ENCODE peak calls at places on chromosomes 7 and 10, in ten cellular contexts. T is body of pancreas, X is OCI-LY7, K is HCT116, Y is upper lobe of right lung, W is colonic mucosa, M is tibial artery, H is IMR-90, Z is uterus, I is heart right ventricle. S is an unnamed sample. For H3K4me1, the result is how much of the 10 kb centered on the place peaks cover.

GRCh38 chr10:63798599-63799498 is 277.6 kb downstream of the REEP3 start:
- DNase-seq in Y (no peak), H (peak), I (peak), W (peak), T (peak), Z (peak), X (no peak), M (peak), K (no peak), S (peak)

GRCh38 chr10:11505636-11506035 is 105.8 kb downstream of the USP6NL start:
- DNase-seq in K (no peak), W (no peak), I (no peak), Z (no peak), Y (no peak), M (no peak), H (no peak), X (no peak), T (no peak), S (no peak)

GRCh38 chr10:30583778-30584415 is 45.7 kb downstream of the LYZL2 start:
- DNase-seq in T (peak), M (peak), I (peak), H (peak), X (peak), K (peak), Z (peak), Y (no peak), W (peak), S (no peak)

GRCh38 chr7:99270702-99271101 is 1.9 kb upstream of the MYH16 start:
- DNase-seq in M (no peak), X (no peak), W (peak), T (peak), Z (no peak), K (no peak), Y (no peak), H (no peak), I (no peak), S (no peak)

GRCh38 chr10:2760736-2761135 is 306.6 kb upstream of the PFKP start:
- DNase-seq in K (no peak), Z (no peak), Y (no peak), M (no peak), H (no peak), X (peak), I (no peak), W (no peak), T (no peak), S (no peak)

GRCh38 chr10:119041332-119041731 is 11.8 kb downstream of the NANOS1 start:
- DNase-seq in M (no peak), I (no peak), T (no peak), X (no peak), H (no peak), K (no peak), Y (no peak), Z (no peak), W (no peak), S (no peak)

GRCh38 chr7:127979113-127979727 is 52.0 kb downstream of the LRRC4 start:
- DNase-seq in H (no peak), I (no peak), T (no peak), M (no peak), Y (no peak), K (no peak), W (no peak), X (no peak), Z (no peak), S (no peak)

GRCh38 chr10:60901561-60902235 is 42.3 kb downstream of the RHOBTB1 start:
- DNase-seq in I (peak), Y (no peak), Z (no peak), W (no peak), K (no peak), M (peak), H (no peak), X (no peak), T (peak), S (no peak)

GRCh38 chr10:106941297-106942034 is 223.0 kb downstream of the SORCS1 start:
- DNase-seq in W (no peak), Z (no peak), T (peak), X (no peak), K (no peak), I (no peak), H (no peak), Y (no peak), M (no peak), S (no peak)

GRCh38 chr10:84336406-84336805 is 8.0 kb downstream of the CCSER2 start:
- DNase-seq in H (no peak), W (no peak), M (no peak), I (no peak), K (no peak), T (no peak), Y (no peak), X (no peak), Z (no peak), S (no peak)
- H3K4me1 ChIP-seq in H (under half), W (under half), M (under half), I (half or more), K (under half), T (under half), Y (under half), X (under half), Z (under half), S (under half)

DNA sequence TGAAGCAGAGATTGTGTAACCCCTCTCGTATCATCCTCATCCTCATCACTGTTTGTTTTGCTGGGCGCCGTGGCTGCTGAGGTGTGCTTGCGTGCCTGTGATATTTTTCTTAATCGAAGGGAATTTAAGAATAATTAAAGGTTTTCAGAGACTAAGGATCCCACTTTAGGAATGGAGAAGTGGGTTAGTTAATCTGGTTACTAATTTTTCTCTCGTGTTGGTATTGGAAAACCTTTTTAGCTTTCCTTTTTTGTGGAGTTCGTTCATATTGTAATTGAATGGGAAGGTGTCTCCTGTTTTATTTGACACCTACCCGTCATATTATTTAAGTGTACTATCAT is 1.3 kb downstream of the UBN2 start:
- DNase-seq in H (peak), I (no peak), T (no peak), Y (no peak), W (no peak), Z (no peak), X (no peak), M (no peak), K (no peak), S (no peak)
- H3K27ac ChIP-seq in H (peak), I (peak), T (peak), Y (peak), W (no peak), Z (peak), X (no peak), M (peak), K (no peak), S (no peak)

GRCh38 chr10:71968553-71969474 is 4.6 kb downstream of the CHST3 start:
- DNase-seq in W (no peak), Y (no peak), M (no peak), K (no peak), Z (no peak), H (peak), T (no peak), I (no peak), X (no peak), S (no peak)
- H3K4me1 ChIP-seq in W (under half), Y (under half), M (under half), K (half or more), Z (under half), H (under half), T (half or more), I (half or more), X (under half), S (under half)

GRCh38 chr7:5274441-5274840 is 8.3 kb upstream of the SLC29A4 start:
- DNase-seq in M (no peak), X (no peak), K (no peak), Z (no peak), I (no peak), T (no peak), W (no peak), Y (no peak), H (no peak), S (no peak)

GRCh38 chr7:5276611-5277010 is 6.1 kb upstream of the SLC29A4 start:
- DNase-seq in K (no peak), X (no peak), I (no peak), Y (no peak), W (no peak), Z (no peak), T (no peak), H (no peak), M (no peak), S (no peak)

GRCh38 chr7:5266148-5267028 is 16.4 kb upstream of the SLC29A4 start:
- DNase-seq in T (no peak), X (no peak), H (no peak), I (no peak), M (no peak), W (no peak), K (no peak), Y (no peak), Z (no peak), S (no peak)

GRCh38 chr7:5270788-5271187 is 12.0 kb upstream of the SLC29A4 start:
- DNase-seq in H (no peak), M (no peak), T (no peak), X (no peak), Y (no peak), Z (no peak), K (no peak), W (no peak), I (no peak), S (no peak)
- H3K27ac ChIP-seq in H (no peak), M (no peak), T (no peak), X (no peak), Y (no peak), Z (no peak), K (no peak), W (no peak), I (no peak), S (no peak)